ENCODE peak calls at places on chromosome 6, in four cellular contexts. R is RWPE1, C is endothelial cell, V is neuronal stem cell. G is an unnamed sample.

GRCh38 chr6:37209461-37210205 is 39.7 kb downstream of the PIM1 start:
- DNase-seq in V (no peak), R (no peak), C (no peak), G (no peak)

GRCh38 chr6:46476301-46476700 is 14.9 kb downstream of the RCAN2 start:
- DNase-seq in C (no peak), V (no peak), R (no peak), G (no peak)

GRCh38 chr6:34981951-34982350 is 92.9 kb downstream of the ANKS1A start:
- DNase-seq in R (no peak), V (no peak), C (no peak), G (no peak)

GRCh38 chr6:74356385-74356784 is 660.4 kb downstream of the CD109 start:
- DNase-seq in C (no peak), R (peak; percentile 8), V (no peak), G (peak; percentile 43)

GRCh38 chr6:136067731-136068341 is 182.3 kb downstream of the MTFR2 start:
- DNase-seq in V (peak; percentile 40), C (peak; percentile 9), R (peak; percentile 72), G (peak; percentile 14)

GRCh38 chr6:105667061-105667460 is 264.2 kb upstream of the PREP start:
- DNase-seq in C (no peak), R (no peak), V (no peak), G (no peak)

GRCh38 chr6:7085911-7086310 is 21.9 kb upstream of the RREB1 start:
- DNase-seq in C (no peak), V (no peak), R (no peak), G (no peak)

GRCh38 chr6:1832844-1833787 is 223.4 kb downstream of the FOXC1 start:
- DNase-seq in R (no peak), V (no peak), C (no peak), G (no peak)

GRCh38 chr6:2992330-2992979 is 7.2 kb upstream of the NQO2 start:
- DNase-seq in V (no peak), C (no peak), R (no peak), G (no peak)

GRCh38 chr6:22784611-22785010 is 215.2 kb downstream of the HDGFL1 start:
- DNase-seq in V (no peak), C (no peak), R (no peak), G (no peak)

GRCh38 chr6:168192195-168192900 is 113.3 kb upstream of the FRMD1 start:
- DNase-seq in C (no peak), V (no peak), R (no peak), G (no peak)

GRCh38 chr6:45438849-45439406 is 61.2 kb upstream of the SUPT3H start:
- DNase-seq in R (no peak), C (no peak), V (no peak), G (no peak)

GRCh38 chr6:26064619-26065257 is 22.5 kb upstream of the HFE start:
- DNase-seq in V (no peak), R (peak; percentile 44), C (peak; percentile 29), G (peak; percentile 42)

GRCh38 chr6:15389079-15389758 is 143.3 kb downstream of the JARID2 start:
- DNase-seq in C (no peak), R (no peak), V (no peak), G (no peak)

GRCh38 chr6:27426045-27426620 is 37.6 kb downstream of the ZNF391 start:
- DNase-seq in R (no peak), V (no peak), C (no peak), G (no peak)

GRCh38 chr6:166877906-166878305 is 78.4 kb downstream of the RNASET2 start:
- DNase-seq in V (no peak), R (no peak), C (no peak), G (no peak)

GRCh38 chr6:108876929-108877775 is 28.9 kb downstream of the ARMC2 start:
- DNase-seq in C (no peak), V (no peak), R (no peak), G (no peak)

GRCh38 chr6:134247271-134247833 is 70.6 kb downstream of the SGK1 start:
- DNase-seq in V (no peak), C (no peak), R (no peak), G (no peak)

GRCh38 chr6:169345198-169345597 is 91.6 kb upstream of the THBS2 start:
- DNase-seq in V (no peak), C (no peak), R (no peak), G (no peak)

GRCh38 chr6:29011276-29011734 is 6.2 kb upstream of the ZNF311 start:
- DNase-seq in R (peak; percentile 49), V (peak; percentile 77), C (peak; percentile 63), G (peak; percentile 45)

GRCh38 chr6:161487694-161488093 is 213.8 kb upstream of the AGPAT4 start:
- DNase-seq in R (no peak), C (no peak), V (no peak), G (no peak)

GRCh38 chr6:33008944-33009861 is at the start of gene HLA-DOA:
- DNase-seq in C (peak; percentile 19), R (peak; percentile 42), V (peak; percentile 69), G (peak; percentile 43)

GRCh38 chr6:149910721-149911151 is 12.2 kb downstream of the RAET1G start:
- DNase-seq in V (no peak), C (no peak), R (no peak), G (no peak)

GRCh38 chr6:29981211-29981812 is 39.0 kb downstream of the HLA-A start:
- DNase-seq in V (no peak), R (no peak), C (no peak), G (no peak)

GRCh38 chr6:30768634-30769087 is 24.3 kb upstream of the IER3 start:
- DNase-seq in R (no peak), C (no peak), V (no peak), G (no peak)